ENCODE peak calls at places on chromosomes 2 and 18, in nine cellular contexts. F is CD8-positive, alpha-beta T cell; G is BE2C; P is MM.1S; B is mammary epithelial cell; S is mesenchymal stem cell; M is SJSA1; T is body of pancreas; N is HCT116. O is an unnamed sample.

GRCh38 chr18:50429207-50429948 is 54.5 kb downstream of the SKA1 start:
- DNase-seq in M (no peak), S (peak; percentile 40), B (no peak), P (peak; percentile 52), G (no peak), T (peak; percentile 25), F (no peak), N (peak; percentile 39), O (peak; percentile 54)

GRCh38 chr2:170031288-170031687 is 146.7 kb upstream of the MYO3B start:
- DNase-seq in B (no peak), N (no peak), P (no peak), G (no peak), M (no peak), T (no peak), F (no peak), S (no peak), O (no peak)

GRCh38 chr2:74313497-74313896 is 29.7 kb downstream of the SLC4A5 start:
- DNase-seq in M (no peak), B (no peak), F (no peak), N (no peak), P (no peak), G (no peak), S (no peak), T (no peak), O (no peak)

GRCh38 chr18:58682429-58683069 is 11.3 kb downstream of the MALT1 start:
- DNase-seq in N (peak; percentile 33), S (peak; percentile 61), T (peak; percentile 60), B (peak; percentile 64), P (no peak), M (peak; percentile 67), F (no peak), G (peak; percentile 41), O (peak; percentile 22)

GRCh38 chr2:12658287-12658945 is 58.3 kb upstream of the TRIB2 start:
- DNase-seq in F (no peak), M (no peak), B (no peak), N (no peak), P (no peak), G (no peak), T (no peak), S (no peak), O (no peak)

GRCh38 chr2:233107011-233107410 is 46.9 kb downstream of the INPP5D start:
- DNase-seq in G (no peak), S (no peak), M (no peak), P (no peak), B (no peak), F (no peak), N (no peak), T (no peak), O (no peak)

GRCh38 chr2:106085441-106085911 is 108.6 kb downstream of the UXS1 start:
- DNase-seq in M (no peak), P (peak; percentile 62), F (peak; percentile 44), T (peak; percentile 31), N (no peak), B (peak; percentile 25), G (no peak), S (peak; percentile 21), O (peak; percentile 32)

GRCh38 chr2:109427661-109428091 is 186.1 kb downstream of the SEPTIN10 start:
- DNase-seq in F (no peak), P (no peak), N (no peak), M (no peak), B (no peak), T (no peak), G (no peak), S (no peak), O (no peak)

GRCh38 chr2:14634885-14635871 is 2.7 kb downstream of the LRATD1 start:
- DNase-seq in B (peak; percentile 89), G (peak; percentile 72), S (peak; percentile 40), P (no peak), N (no peak), T (peak; percentile 84), F (no peak), M (no peak), O (peak; percentile 89)

GRCh38 chr18:52481116-52481515 is 141.1 kb downstream of the DCC start:
- DNase-seq in N (no peak), G (no peak), M (no peak), P (no peak), F (no peak), B (no peak), T (no peak), S (no peak), O (no peak)

GRCh38 chr2:197883354-197884032 is 79.1 kb downstream of the PLCL1 start:
- DNase-seq in S (no peak), B (no peak), G (no peak), P (no peak), M (no peak), F (no peak), T (no peak), N (no peak), O (no peak)

GRCh38 chr2:62410926-62411456 is 95.0 kb downstream of the TMEM17 start:
- DNase-seq in N (no peak), G (no peak), T (no peak), P (no peak), M (no peak), F (no peak), S (no peak), B (peak; percentile 21), O (no peak)

GRCh38 chr18:76487076-76487475 is 8.0 kb downstream of the ZNF516 start:
- DNase-seq in T (no peak), S (peak; percentile 50), N (no peak), P (no peak), G (no peak), F (no peak), M (no peak), B (no peak), O (no peak)

GRCh38 chr18:76487782-76488181 is 7.3 kb downstream of the ZNF516 start:
- DNase-seq in F (no peak), S (no peak), G (peak; percentile 17), N (no peak), M (no peak), T (no peak), B (no peak), P (no peak), O (peak; percentile 66)

GRCh38 chr18:76489081-76489480 is 6.0 kb downstream of the ZNF516 start:
- DNase-seq in S (no peak), B (no peak), T (no peak), M (no peak), N (no peak), F (no peak), G (no peak), P (no peak), O (no peak)

GRCh38 chr18:76486600-76486999 is 8.4 kb downstream of the ZNF516 start:
- DNase-seq in T (no peak), F (no peak), G (no peak), B (no peak), P (no peak), N (no peak), M (no peak), S (no peak), O (no peak)

GRCh38 chr18:76488190-76488589 is 6.9 kb downstream of the ZNF516 start:
- DNase-seq in T (no peak), M (no peak), S (no peak), B (no peak), P (no peak), N (no peak), F (no peak), G (no peak), O (peak; percentile 36)
- H3K4me3 ChIP-seq in T (no peak overlapping the region), M (no peak overlapping the region), S (no peak overlapping the region), B (no peak overlapping the region), P (no peak overlapping the region), N (no peak overlapping the region), F (no peak overlapping the region), G (no peak overlapping the region), O (peak overlapping the region; percentile 8)

GRCh38 chr2:85692039-85692645 is 2.0 kb upstream of the GNLY start:
- DNase-seq in M (no peak), P (no peak), S (no peak), F (no peak), B (no peak), G (no peak), N (no peak), T (no peak), O (no peak)
- H3K4me1 ChIP-seq in M (peaks cover 4% of the 10 kb centered on the region), P (no peaks in the 10 kb centered on the region), S (peaks cover 11% of the 10 kb centered on the region), F (no peaks in the 10 kb centered on the region), B (no peaks in the 10 kb centered on the region), G (no peaks in the 10 kb centered on the region), N (peaks cover 6% of the 10 kb centered on the region), T (no peaks in the 10 kb centered on the region), O (no peaks in the 10 kb centered on the region)

DNA sequence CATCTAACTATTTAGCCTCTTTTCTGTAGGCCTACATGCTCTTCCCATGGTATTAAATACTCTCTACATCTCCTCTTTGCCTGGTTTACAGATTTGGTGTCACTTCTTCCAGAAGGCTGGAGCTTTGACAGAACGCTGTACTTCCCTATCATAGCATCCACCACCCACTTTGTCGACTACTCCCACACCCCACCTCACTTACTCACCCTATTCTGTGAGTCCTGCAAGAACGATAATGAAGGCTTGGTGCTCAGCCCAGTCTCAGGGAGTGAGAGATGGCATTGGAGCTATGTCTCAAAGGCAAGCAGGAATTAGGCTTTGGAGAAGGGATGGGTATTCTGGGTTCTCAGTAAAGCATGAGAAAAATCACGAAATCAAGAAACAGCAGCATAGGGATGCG is 20.3 kb upstream of the KDM3A start:
- DNase-seq in F (no peak), G (no peak), P (no peak), M (no peak), B (no peak), S (no peak), T (no peak), N (no peak), O (no peak)
- H3K27me3 ChIP-seq in F (no peaks in the 10 kb centered on the region), G (no peaks in the 10 kb centered on the region), P (no peaks in the 10 kb centered on the region), M (peaks cover 15% of the 10 kb centered on the region), B (no peaks in the 10 kb centered on the region), S (peaks cover 50% of the 10 kb centered on the region), T (no peaks in the 10 kb centered on the region), N (no peaks in the 10 kb centered on the region), O (peaks cover 5% of the 10 kb centered on the region)

GRCh38 chr2:48944961-48945360 is 189.4 kb upstream of the LHCGR start:
- DNase-seq in P (no peak), S (no peak), M (no peak), T (no peak), F (no peak), N (no peak), B (no peak), G (no peak), O (no peak)

GRCh38 chr2:48940606-48941005 is 185.1 kb upstream of the LHCGR start:
- DNase-seq in B (no peak), N (no peak), F (no peak), S (no peak), P (no peak), G (peak; percentile 66), M (no peak), T (no peak), O (peak; percentile 72)

GRCh38 chr2:48941908-48942307 is 186.4 kb upstream of the LHCGR start:
- DNase-seq in P (no peak), T (no peak), N (no peak), M (no peak), B (no peak), G (no peak), S (no peak), F (no peak), O (no peak)

GRCh38 chr2:48946444-48947048 is 191.0 kb upstream of the LHCGR start:
- DNase-seq in G (peak; percentile 15), N (peak; percentile 23), P (peak; percentile 72), M (no peak), F (peak; percentile 4), S (peak; percentile 57), T (peak; percentile 43), B (peak; percentile 30), O (peak; percentile 62)

DNA sequence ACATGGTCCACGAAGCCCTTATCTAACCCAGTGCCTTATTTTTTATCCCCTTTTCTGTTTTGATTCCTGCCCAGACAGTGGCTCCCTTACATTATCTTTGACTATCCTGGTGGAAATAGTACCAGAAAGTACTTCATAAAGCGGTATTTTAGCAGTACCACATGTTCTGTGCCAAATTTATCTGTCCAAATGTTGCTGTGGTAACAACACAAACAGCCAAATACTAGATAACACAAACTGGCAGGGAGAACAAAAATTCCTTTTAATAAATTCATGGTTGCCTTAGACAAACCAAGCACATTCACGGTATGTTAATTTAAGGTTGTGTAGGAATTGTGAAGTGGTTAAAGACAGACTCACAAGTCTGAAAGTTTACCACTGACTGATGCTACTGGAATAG is 187.9 kb upstream of the LHCGR start:
- DNase-seq in M (no peak), T (no peak), F (no peak), N (no peak), S (peak; percentile 11), P (no peak), B (no peak), G (no peak), O (no peak)
- H3K4me3 ChIP-seq in M (no peak overlapping the region), T (no peak overlapping the region), F (no peak overlapping the region), N (no peak overlapping the region), S (no peak overlapping the region), P (no peak overlapping the region), B (no peak overlapping the region), G (no peak overlapping the region), O (no peak overlapping the region)

O was measured in HAP-1.